ENCODE peak calls at places on chromosomes 1 and 21, in six cellular contexts. One of them, this sample, is unnamed.
A peak's percentile ranks its signal among the peaks of the same experiment; 100 is the strongest.

GRCh38 chr1:157993179-157994080 is at the start of gene KIRREL1:
- DNase-seq in NAMALWA: no peak
- DNase-seq in GM18507: no peak
- DNase-seq in AG09309: no peak
- DNase-seq in ovary: peak; percentile 81
- DNase-seq in adipocyte: peak; percentile 88
- DNase-seq in this sample: no peak

GRCh38 chr21:41429925-41430491 is 4.0 kb downstream of the MX1 start:
- DNase-seq in ovary: no peak
- DNase-seq in NAMALWA: no peak
- DNase-seq in GM18507: no peak
- DNase-seq in adipocyte: no peak
- DNase-seq in AG09309: no peak
- DNase-seq in this sample: no peak

GRCh38 chr1:7207875-7208646 is 422.8 kb downstream of the CAMTA1 start:
- DNase-seq in adipocyte: peak; percentile 43
- DNase-seq in AG09309: peak; percentile 41
- DNase-seq in NAMALWA: peak; percentile 79
- DNase-seq in GM18507: no peak
- DNase-seq in ovary: no peak
- DNase-seq in this sample: no peak

GRCh38 chr1:197928849-197929336 is 11.7 kb downstream of the LHX9 start:
- DNase-seq in adipocyte: no peak
- DNase-seq in GM18507: no peak
- DNase-seq in ovary: no peak
- DNase-seq in AG09309: no peak
- DNase-seq in NAMALWA: peak; percentile 80
- DNase-seq in this sample: no peak

GRCh38 chr21:43880111-43880985 is 15.3 kb downstream of the AGPAT3 start:
- DNase-seq in GM18507: no peak
- DNase-seq in adipocyte: peak; percentile 21
- DNase-seq in AG09309: no peak
- DNase-seq in NAMALWA: no peak
- DNase-seq in ovary: no peak
- DNase-seq in this sample: no peak

GRCh38 chr1:36322786-36323635 is 434 bp downstream of the EVA1B start:
- DNase-seq in GM18507: no peak
- DNase-seq in ovary: peak; percentile 71
- DNase-seq in adipocyte: peak; percentile 77
- DNase-seq in NAMALWA: no peak
- DNase-seq in AG09309: peak; percentile 13
- DNase-seq in this sample: no peak

GRCh38 chr1:218869276-218869675 is 304.4 kb upstream of the LYPLAL1 start:
- DNase-seq in ovary: no peak
- DNase-seq in NAMALWA: no peak
- DNase-seq in AG09309: no peak
- DNase-seq in GM18507: no peak
- DNase-seq in adipocyte: no peak
- DNase-seq in this sample: no peak

GRCh38 chr1:22831729-22832413 is 121.2 kb downstream of the EPHB2 start:
- DNase-seq in ovary: no peak
- DNase-seq in adipocyte: peak; percentile 71
- DNase-seq in NAMALWA: no peak
- DNase-seq in GM18507: no peak
- DNase-seq in AG09309: peak; percentile 81
- DNase-seq in this sample: peak; percentile 48

GRCh38 chr1:151494741-151495281 is 16.4 kb upstream of the CGN start:
- DNase-seq in NAMALWA: no peak
- DNase-seq in adipocyte: peak; percentile 52
- DNase-seq in AG09309: peak; percentile 39
- DNase-seq in ovary: no peak
- DNase-seq in GM18507: no peak
- DNase-seq in this sample: no peak

GRCh38 chr1:2046953-2047748 is 3.1 kb upstream of the PRKCZ start:
- DNase-seq in NAMALWA: no peak
- DNase-seq in adipocyte: no peak
- DNase-seq in ovary: no peak
- DNase-seq in GM18507: no peak
- DNase-seq in AG09309: no peak
- DNase-seq in this sample: no peak

GRCh38 chr21:41975391-41976272 is 21.8 kb upstream of the C2CD2 start:
- DNase-seq in adipocyte: no peak
- DNase-seq in AG09309: no peak
- DNase-seq in GM18507: no peak
- DNase-seq in ovary: no peak
- DNase-seq in NAMALWA: no peak
- DNase-seq in this sample: no peak

GRCh38 chr1:91245437-91245836 is 159.2 kb downstream of the HFM1 start:
- DNase-seq in GM18507: no peak
- DNase-seq in NAMALWA: no peak
- DNase-seq in AG09309: no peak
- DNase-seq in ovary: no peak
- DNase-seq in adipocyte: no peak
- DNase-seq in this sample: no peak

GRCh38 chr1:30774550-30775432 is 17.2 kb upstream of the LAPTM5 start:
- DNase-seq in AG09309: no peak
- DNase-seq in NAMALWA: no peak
- DNase-seq in ovary: peak; percentile 32
- DNase-seq in adipocyte: no peak
- DNase-seq in GM18507: no peak
- DNase-seq in this sample: no peak